ENCODE peak calls at places on chromosome 9, in eight cellular contexts. S is GM19239, K is astrocyte of the hippocampus, Y is body of pancreas, P is gastrocnemius medialis, X is kidney, W is NCI-H1694 treated with DMSO at 0.1 percent for 48 hours, A is NCI-H1930. Q is an unnamed sample.

GRCh38 chr9:120775859-120776258 is 17.4 kb downstream of the FBXW2 start:
- DNase-seq in S (no peak), K (no peak), Y (no peak), P (no peak), X (no peak), W (no peak), A (no peak), Q (no peak)

GRCh38 chr9:106887066-106887465 is 24.1 kb downstream of the ZNF462 start:
- DNase-seq in S (no peak), K (no peak), Y (no peak), P (no peak), X (no peak), W (no peak), A (no peak), Q (no peak)

GRCh38 chr9:117224676-117225075 is 190.2 kb downstream of the ASTN2 start:
- DNase-seq in S (no peak), K (no peak), Y (no peak), P (no peak), X (no peak), W (no peak), A (no peak), Q (no peak)

GRCh38 chr9:116349684-116350083 is 196.1 kb downstream of the PAPPA start:
- DNase-seq in S (no peak), K (no peak), Y (no peak), P (no peak), X (no peak), W (no peak), A (no peak), Q (no peak)

GRCh38 chr9:18861599-18862546 is 171.1 kb downstream of the SAXO1 start:
- DNase-seq in S (no peak), K (peak; percentile 87), Y (no peak), P (peak; percentile 8), X (no peak), W (no peak), A (no peak), Q (no peak)

GRCh38 chr9:83491995-83492394 is 46.2 kb downstream of the FRMD3 start:
- DNase-seq in S (no peak), K (no peak), Y (no peak), P (no peak), X (no peak), W (no peak), A (no peak), Q (no peak)

GRCh38 chr9:114098660-114099522 is at the start of gene KIF12:
- DNase-seq in S (no peak), K (peak; percentile 37), Y (peak; percentile 82), P (no peak), X (peak; percentile 95), W (peak; percentile 84), A (peak; percentile 48), Q (peak; percentile 85)

GRCh38 chr9:113953541-113953940 is 77.4 kb downstream of the ZNF618 start:
- DNase-seq in S (no peak), K (no peak), Y (no peak), P (no peak), X (no peak), W (no peak), A (no peak), Q (no peak)

GRCh38 chr9:95000821-95001220 is 274.3 kb downstream of the AOPEP start:
- DNase-seq in S (no peak), K (no peak), Y (no peak), P (no peak), X (no peak), W (no peak), A (no peak), Q (no peak)

GRCh38 chr9:93010696-93011095 is 47.8 kb upstream of the SUSD3 start:
- DNase-seq in S (no peak), K (no peak), Y (no peak), P (no peak), X (no peak), W (no peak), A (no peak), Q (no peak)

GRCh38 chr9:12859704-12860251 is 85.0 kb downstream of the LURAP1L start:
- DNase-seq in S (no peak), K (peak; percentile 72), Y (no peak), P (no peak), X (no peak), W (no peak), A (no peak), Q (peak; percentile 64)

GRCh38 chr9:70120834-70121510 is 77.3 kb downstream of the MAMDC2 start:
- DNase-seq in S (no peak), K (peak; percentile 95), Y (no peak), P (peak; percentile 69), X (no peak), W (no peak), A (no peak), Q (peak; percentile 100)